ENCODE peak calls at places on chromosome X, in six cellular contexts. D, R, U, G, P and N are unnamed samples.

GRCh38 chrX:76555816-76556215 is 128.3 kb downstream of the MAGEE1 start:
- DNase-seq in P (no peak), R (no peak), G (no peak), U (no peak), D (peak; percentile 51), N (peak; percentile 77)

GRCh38 chrX:15384304-15384703 is at the start of gene VEGFD:
- DNase-seq in D (no peak), U (no peak), R (no peak), P (no peak), G (no peak), N (no peak)

GRCh38 chrX:115535844-115536243 is 25.1 kb upstream of the PLS3 start:
- DNase-seq in G (no peak), U (no peak), D (no peak), P (no peak), R (no peak), N (no peak)

GRCh38 chrX:1392376-1393130 is 640 bp upstream of the SLC25A6 start:
- DNase-seq in G (peak; percentile 78), D (peak; percentile 69), U (no peak), P (peak; percentile 87), R (peak; percentile 83), N (peak; percentile 88)

GRCh38 chrX:8005678-8006347 is 78.6 kb upstream of the PNPLA4 start:
- DNase-seq in U (no peak), P (no peak), R (no peak), G (no peak), D (no peak), N (no peak)

GRCh38 chrX:12814434-12814833 is 23.2 kb downstream of the PRPS2 start:
- DNase-seq in U (no peak), P (no peak), G (no peak), D (peak; percentile 38), R (no peak), N (peak; percentile 49)

GRCh38 chrX:71935542-71935941 is 24.9 kb downstream of the NHSL2 start:
- DNase-seq in P (peak; percentile 67), D (no peak), U (no peak), R (no peak), G (no peak), N (no peak)

GRCh38 chrX:29547877-29548276 is 667.5 kb upstream of the MAGEB2 start:
- DNase-seq in P (no peak), U (no peak), G (no peak), D (no peak), R (no peak), N (no peak)

GRCh38 chrX:3136161-3136961 is 95.1 kb downstream of the ARSF start:
- DNase-seq in G (no peak), R (no peak), D (no peak), P (no peak), U (no peak), N (peak; percentile 32)

GRCh38 chrX:95629737-95630136 is 1054.9 kb upstream of the DIAPH2 start:
- DNase-seq in R (no peak), U (no peak), G (no peak), D (no peak), P (no peak), N (no peak)

GRCh38 chrX:44422631-44423030 is 79.2 kb upstream of the EFHC2 start:
- DNase-seq in U (no peak), D (no peak), P (no peak), G (no peak), R (no peak), N (no peak)

GRCh38 chrX:11619426-11619825 is 46.3 kb downstream of the ARHGAP6 start:
- DNase-seq in G (no peak), P (no peak), U (no peak), R (no peak), D (no peak), N (no peak)

GRCh38 chrX:94492541-94492940 is 818.5 kb downstream of the FAM133A start:
- DNase-seq in R (no peak), D (no peak), P (no peak), G (no peak), U (no peak), N (peak; percentile 10)

GRCh38 chrX:123993326-123993725 is 31.8 kb downstream of the STAG2 start:
- DNase-seq in P (no peak), G (no peak), R (no peak), U (no peak), D (no peak), N (no peak)

GRCh38 chrX:56812515-56813105 is 83.6 kb downstream of the NBDY start:
- DNase-seq in U (no peak), P (no peak), D (no peak), G (no peak), R (no peak), N (no peak)

GRCh38 chrX:112734250-112734649 is 54.5 kb upstream of the LHFPL1 start:
- DNase-seq in G (no peak), D (no peak), U (peak; percentile 17), R (no peak), P (peak; percentile 42), N (no peak)

GRCh38 chrX:103716967-103717366 is 6.3 kb downstream of the TMEM31 start:
- DNase-seq in R (no peak), D (no peak), U (no peak), G (no peak), P (no peak), N (no peak)

GRCh38 chrX:40172169-40172979 is 74.6 kb upstream of the BCOR start:
- DNase-seq in D (no peak), G (no peak), U (peak; percentile 70), R (peak; percentile 72), P (peak; percentile 84), N (peak; percentile 36)

GRCh38 chrX:65517923-65518322 is 16.7 kb downstream of the LAS1L start:
- DNase-seq in U (no peak), P (no peak), R (no peak), D (no peak), G (no peak), N (no peak)

GRCh38 chrX:48998391-48998790 is 3.7 kb downstream of the GRIPAP1 start:
- DNase-seq in P (no peak), R (no peak), G (no peak), U (no peak), D (peak; percentile 12), N (no peak)

GRCh38 chrX:104351173-104351769 is 96.5 kb upstream of the ESX1 start:
- DNase-seq in U (no peak), P (no peak), R (no peak), G (no peak), D (no peak), N (no peak)

GRCh38 chrX:13087322-13088154 is 43.1 kb upstream of the FAM9C start:
- DNase-seq in P (no peak), D (no peak), R (no peak), G (no peak), U (no peak), N (no peak)

GRCh38 chrX:15769300-15769954 is 20.9 kb upstream of the ZRSR2 start:
- DNase-seq in U (no peak), G (no peak), D (no peak), P (no peak), R (no peak), N (no peak)

GRCh38 chrX:75596178-75596577 is 73.3 kb upstream of the ZDHHC15 start:
- DNase-seq in R (no peak), U (no peak), P (no peak), D (no peak), G (no peak), N (no peak)

GRCh38 chrX:43940811-43941210 is 32.4 kb downstream of the NDP start:
- DNase-seq in R (no peak), D (peak; percentile 50), P (no peak), U (no peak), G (no peak), N (no peak)

DNA sequence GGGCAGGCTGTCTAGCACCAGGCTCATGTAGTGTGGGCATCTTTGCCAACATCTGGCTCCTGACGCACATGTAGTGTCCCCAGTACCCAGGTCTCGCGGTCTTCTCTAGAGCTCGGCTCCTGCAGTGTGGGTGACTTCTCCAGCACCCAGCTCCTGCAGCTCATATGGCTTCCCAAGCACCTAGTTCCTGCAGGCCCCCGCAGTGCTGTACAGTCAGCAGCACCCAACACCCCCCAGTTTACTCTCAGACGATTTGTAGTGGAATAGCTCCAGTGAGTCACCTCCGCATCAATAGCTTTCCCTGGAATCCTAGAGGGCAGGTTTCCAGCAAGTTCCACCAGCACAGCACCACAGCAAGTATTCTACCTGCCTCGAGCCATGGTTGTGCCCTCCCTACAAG is 30.9 kb downstream of the ZNF41 start:
- DNase-seq in P (no peak), U (no peak), R (no peak), D (no peak), G (no peak), N (no peak)
- H3K9me3 ChIP-seq in P (peaks cover 42% of the 10 kb centered on the region), U (peaks cover 26% of the 10 kb centered on the region), R (no peaks in the 10 kb centered on the region), D (no peaks in the 10 kb centered on the region), G (peaks cover 5% of the 10 kb centered on the region), N (peaks cover 20% of the 10 kb centered on the region)

GRCh38 chrX:136194546-136194945 is 47.2 kb downstream of the FHL1 start:
- DNase-seq in U (no peak), D (no peak), P (no peak), G (no peak), R (no peak), N (no peak)

GRCh38 chrX:136192135-136192534 is 44.8 kb downstream of the FHL1 start:
- DNase-seq in P (no peak), R (no peak), D (no peak), G (no peak), U (no peak), N (no peak)

GRCh38 chrX:136193771-136194170 is 46.4 kb downstream of the FHL1 start:
- DNase-seq in G (no peak), P (no peak), U (no peak), R (no peak), D (no peak), N (no peak)

GRCh38 chrX:136191171-136191570 is 43.8 kb downstream of the FHL1 start:
- DNase-seq in D (no peak), G (no peak), U (no peak), R (peak; percentile 36), P (no peak), N (no peak)

DNA sequence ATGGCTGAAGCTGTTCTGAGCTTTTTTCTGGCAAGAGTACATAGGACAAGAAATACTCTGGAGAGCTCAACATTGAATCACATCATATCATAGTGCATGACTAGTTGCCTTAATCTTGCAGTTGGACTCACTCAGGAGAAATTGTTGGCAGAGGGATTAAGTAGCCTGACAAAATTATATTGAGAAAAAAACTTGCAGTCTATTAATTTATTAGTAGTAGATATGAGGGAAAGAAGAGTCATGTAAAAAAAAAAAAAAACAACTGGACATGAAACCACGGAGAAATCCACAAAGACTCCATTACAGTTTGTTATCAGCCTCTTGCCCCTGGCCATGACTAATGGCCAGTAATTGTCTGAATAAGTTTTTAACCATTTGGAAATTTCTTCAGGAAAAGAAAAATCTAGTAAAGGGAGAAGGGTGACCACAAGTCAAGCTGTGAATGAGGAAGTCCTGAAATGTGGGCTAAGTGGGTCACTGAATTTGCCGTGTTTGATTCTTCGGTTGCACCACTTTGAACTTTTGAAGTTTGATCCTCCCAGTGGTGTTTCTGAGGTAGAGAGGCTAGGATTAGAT is 45.6 kb downstream of the FHL1 start:
- DNase-seq in U (no peak), D (no peak), R (no peak), G (no peak), P (no peak), N (no peak)
- H3K4me1 ChIP-seq in U (peaks cover 36% of the 10 kb centered on the region), D (no peaks in the 10 kb centered on the region), R (peaks cover 6% of the 10 kb centered on the region), G (peaks cover 24% of the 10 kb centered on the region), P (peaks cover 19% of the 10 kb centered on the region), N (peaks cover 11% of the 10 kb centered on the region)

GRCh38 chrX:31228415-31228832 is 156.6 kb upstream of the FTHL17 start:
- DNase-seq in U (no peak), P (no peak), D (no peak), R (no peak), G (peak; percentile 33), N (no peak)
- H3K36me3 ChIP-seq in U (no peaks in the 10 kb centered on the region), P (no peaks in the 10 kb centered on the region), D (no peaks in the 10 kb centered on the region), R (no peaks in the 10 kb centered on the region), G (no peaks in the 10 kb centered on the region), N (no peaks in the 10 kb centered on the region)

GRCh38 chrX:68792083-68792482 is 36.7 kb upstream of the EFNB1 start:
- DNase-seq in P (no peak), D (no peak), U (no peak), R (no peak), G (no peak), N (no peak)
- H3K9me3 ChIP-seq in P (no peaks in the 10 kb centered on the region), D (no peaks in the 10 kb centered on the region), U (no peaks in the 10 kb centered on the region), R (no peaks in the 10 kb centered on the region), G (no peaks in the 10 kb centered on the region), N (no peaks in the 10 kb centered on the region)